ENCODE peak calls at places on chromosomes 11 and 22, in five cellular contexts. Z is EL; S is AG09319; O is left ventricle myocardium inferior; U is activated naive CD4-positive, alpha-beta T cell treated with anti-CD3 and anti-CD28 coated beads for 36 hours. D is an unnamed sample.

GRCh38 chr22:20536590-20537324 is 29.3 kb downstream of the MED15 start:
- DNase-seq in Z (no peak), S (no peak), O (peak; percentile 61), U (no peak), D (no peak)

GRCh38 chr11:1871531-1871930 is 18.6 kb downstream of the LSP1 start:
- DNase-seq in Z (no peak), S (no peak), O (peak; percentile 10), U (no peak), D (no peak)

GRCh38 chr11:65884716-65885092 is 3.6 kb downstream of the FIBP start:
- DNase-seq in Z (peak; percentile 70), S (no peak), O (peak; percentile 78), U (peak; percentile 86), D (peak; percentile 87)

GRCh38 chr22:46111645-46112306 is 38.5 kb upstream of the PPARA start:
- DNase-seq in Z (no peak), S (no peak), O (no peak), U (no peak), D (no peak)

GRCh38 chr11:65637794-65638317 is at the start of gene SIPA1:
- DNase-seq in Z (peak; percentile 96), S (peak; percentile 46), O (peak; percentile 79), U (peak; percentile 71), D (peak; percentile 92)

GRCh38 chr11:68140496-68141246 is 19.5 kb upstream of the CHKA start:
- DNase-seq in Z (no peak), S (no peak), O (no peak), U (no peak), D (no peak)

GRCh38 chr22:19951351-19951750 is 9.7 kb upstream of the TXNRD2 start:
- DNase-seq in Z (no peak), S (no peak), O (no peak), U (no peak), D (no peak)

GRCh38 chr11:10322830-10323792 is 18.2 kb downstream of the ADM start:
- DNase-seq in Z (peak; percentile 91), S (peak; percentile 81), O (peak; percentile 24), U (peak; percentile 69), D (peak; percentile 91)

GRCh38 chr11:253160-253885 is 16.5 kb downstream of the PSMD13 start:
- DNase-seq in Z (no peak), S (no peak), O (no peak), U (no peak), D (peak; percentile 41)

GRCh38 chr22:36918730-36919129 is 5.3 kb downstream of the CSF2RB start:
- DNase-seq in Z (no peak), S (no peak), O (no peak), U (no peak), D (no peak)

GRCh38 chr11:494761-495536 is 12.1 kb downstream of the RNH1 start:
- DNase-seq in Z (no peak), S (no peak), O (no peak), U (no peak), D (peak; percentile 98)

GRCh38 chr11:69910519-69911309 is 91.5 kb upstream of the FGF3 start:
- DNase-seq in Z (no peak), S (no peak), O (peak; percentile 7), U (no peak), D (no peak)

GRCh38 chr11:46331653-46331984 is 15.6 kb upstream of the DGKZ start:
- DNase-seq in Z (no peak), S (no peak), O (no peak), U (no peak), D (no peak)

GRCh38 chr11:46345881-46346484 is 1.3 kb upstream of the DGKZ start:
- DNase-seq in Z (no peak), S (no peak), O (no peak), U (peak; percentile 65), D (no peak)

GRCh38 chr11:22670803-22671202 is 4.4 kb downstream of the GAS2 start:
- DNase-seq in Z (no peak), S (no peak), O (no peak), U (no peak), D (peak; percentile 71)

GRCh38 chr22:37206841-37207821 is 5.1 kb downstream of the SSTR3 start:
- DNase-seq in Z (no peak), S (no peak), O (no peak), U (no peak), D (no peak)

GRCh38 chr11:33040127-33040861 is 922 bp downstream of the TCP11L1 start:
- DNase-seq in Z (peak; percentile 39), S (no peak), O (no peak), U (peak; percentile 70), D (peak; percentile 54)

GRCh38 chr11:14583252-14584105 is 60.1 kb upstream of the PDE3B start:
- DNase-seq in Z (no peak), S (no peak), O (peak; percentile 47), U (no peak), D (no peak)

GRCh38 chr11:93611836-93612677 is 49.4 kb upstream of the CEP295 start:
- DNase-seq in Z (no peak), S (no peak), O (no peak), U (no peak), D (no peak)

GRCh38 chr11:1854949-1855885 is 2.3 kb downstream of the LSP1 start:
- DNase-seq in Z (no peak), S (no peak), O (no peak), U (peak; percentile 80), D (no peak)

GRCh38 chr11:90510839-90511238 is 288.0 kb upstream of the CHORDC1 start:
- DNase-seq in Z (no peak), S (no peak), O (no peak), U (no peak), D (no peak)

GRCh38 chr11:7462706-7463105 is 22.6 kb upstream of the OLFML1 start:
- DNase-seq in Z (no peak), S (no peak), O (no peak), U (no peak), D (no peak)

GRCh38 chr11:125226701-125227100 is 62.1 kb downstream of the PKNOX2 start:
- DNase-seq in Z (no peak), S (no peak), O (peak; percentile 52), U (no peak), D (no peak)

GRCh38 chr11:21364866-21365624 is 695.7 kb downstream of the NELL1 start:
- DNase-seq in Z (no peak), S (no peak), O (no peak), U (no peak), D (no peak)

GRCh38 chr11:104120493-104121200 is 43.3 kb downstream of the PDGFD start:
- DNase-seq in Z (no peak), S (no peak), O (no peak), U (no peak), D (peak; percentile 75)

GRCh38 chr22:38947321-38948112 is 9.9 kb upstream of the APOBEC3A start:
- DNase-seq in Z (no peak), S (no peak), O (no peak), U (peak; percentile 67), D (no peak)

GRCh38 chr11:75627879-75628668 is 40.8 kb downstream of the MAP6 start:
- DNase-seq in Z (peak; percentile 50), S (no peak), O (no peak), U (no peak), D (peak; percentile 79)

GRCh38 chr11:111310723-111311122 is 12.4 kb downstream of the POU2AF3 start:
- DNase-seq in Z (no peak), S (no peak), O (no peak), U (no peak), D (peak; percentile 66)

GRCh38 chr11:46243796-46244109 is 33.7 kb upstream of the CREB3L1 start:
- DNase-seq in Z (no peak), S (no peak), O (no peak), U (no peak), D (no peak)

GRCh38 chr22:45441158-45441557 is 27.7 kb downstream of the RIBC2 start:
- DNase-seq in Z (peak; percentile 62), S (no peak), O (peak; percentile 53), U (peak; percentile 59), D (peak; percentile 86)

GRCh38 chr11:96088914-96089313 is 165.0 kb upstream of the MTMR2 start:
- DNase-seq in Z (peak; percentile 45), S (no peak), O (no peak), U (no peak), D (no peak)

GRCh38 chr11:35549787-35550186 is 24.4 kb upstream of the PAMR1 start:
- DNase-seq in Z (peak; percentile 97), S (peak; percentile 76), O (no peak), U (no peak), D (peak; percentile 53)